ENCODE peak calls at places on chromosomes 12 and 14, in seven cellular contexts. P is T-helper 9 cell, Q is NCI-H187 treated with DMSO at 0.1 percent for 48 hours, J is HS-5, A is hepatocyte, M is GM13976, S is neural progenitor cell. K is an unnamed sample.

GRCh38 chr12:12216349-12217017 is 50.4 kb downstream of the LRP6 start:
- DNase-seq in P (no peak), Q (no peak), J (no peak), A (no peak), M (no peak), S (no peak), K (no peak)

GRCh38 chr12:116529048-116529447 is 30.1 kb upstream of the MAP1LC3B2 start:
- DNase-seq in P (no peak), Q (no peak), J (no peak), A (peak), M (no peak), S (no peak), K (no peak)

GRCh38 chr14:35779368-35779767 is 29.7 kb downstream of the RALGAPA1 start:
- DNase-seq in P (no peak), Q (no peak), J (no peak), A (no peak), M (no peak), S (no peak), K (no peak)

GRCh38 chr14:77529963-77530362 is 31.3 kb upstream of the ISM2 start:
- DNase-seq in P (no peak), Q (no peak), J (no peak), A (no peak), M (no peak), S (no peak), K (no peak)

GRCh38 chr12:115158816-115159215 is 474.8 kb upstream of the TBX3 start:
- DNase-seq in P (no peak), Q (no peak), J (no peak), A (no peak), M (no peak), S (no peak), K (no peak)

GRCh38 chr12:69779928-69780327 is 41.3 kb downstream of the RAB3IP start:
- DNase-seq in P (no peak), Q (peak), J (peak), A (no peak), M (peak), S (peak), K (no peak)

GRCh38 chr12:31118347-31118830 is 44.7 kb downstream of the DDX11 start:
- DNase-seq in P (no peak), Q (no peak), J (no peak), A (peak), M (peak), S (peak), K (peak)

GRCh38 chr12:48601013-48601756 is 31.3 kb upstream of the LALBA start:
- DNase-seq in P (no peak), Q (no peak), J (no peak), A (peak), M (peak), S (peak), K (no peak)

GRCh38 chr12:25806271-25806670 is 152.2 kb upstream of the RASSF8 start:
- DNase-seq in P (no peak), Q (no peak), J (peak), A (no peak), M (no peak), S (no peak), K (no peak)

GRCh38 chr14:65234752-65235361 is 132.5 kb upstream of the MAX start:
- DNase-seq in P (no peak), Q (no peak), J (no peak), A (no peak), M (no peak), S (no peak), K (no peak)